ENCODE peak calls at places on chromosome 5, in nine cellular contexts. F, X, T, S, B, I, N, Z and V are unnamed samples.

GRCh38 chr5:158634713-158635112 is 465.0 kb downstream of the EBF1 start:
- DNase-seq in F (no peak), X (no peak), T (no peak), S (no peak), B (no peak), I (no peak), N (no peak), Z (no peak), V (no peak)

GRCh38 chr5:69167488-69167845 is 517 bp downstream of the CCNB1 start:
- DNase-seq in F (no peak), X (no peak), T (no peak), S (no peak), B (peak), I (peak), N (peak), Z (no peak), V (no peak)

GRCh38 chr5:77670526-77670925 is 32.0 kb upstream of the OTP start:
- DNase-seq in F (no peak), X (no peak), T (no peak), S (no peak), B (no peak), I (no peak), N (no peak), Z (no peak), V (no peak)

GRCh38 chr5:173668910-173669309 is 52.5 kb upstream of the BOD1 start:
- DNase-seq in F (no peak), X (no peak), T (no peak), S (no peak), B (no peak), I (no peak), N (no peak), Z (no peak), V (no peak)

GRCh38 chr5:86232246-86232645 is 385.5 kb upstream of the COX7C start:
- DNase-seq in F (no peak), X (no peak), T (no peak), S (no peak), B (no peak), I (no peak), N (no peak), Z (no peak), V (no peak)

GRCh38 chr5:135372654-135373381 is 26.2 kb downstream of the MACROH2A1 start:
- DNase-seq in F (no peak), X (no peak), T (no peak), S (peak), B (no peak), I (no peak), N (no peak), Z (no peak), V (no peak)

GRCh38 chr5:15366676-15367391 is 133.1 kb upstream of the FBXL7 start:
- DNase-seq in F (no peak), X (peak), T (peak), S (no peak), B (no peak), I (no peak), N (no peak), Z (no peak), V (no peak)

GRCh38 chr5:54876-55569 is 36.9 kb upstream of the PLEKHG4B start:
- DNase-seq in F (no peak), X (no peak), T (no peak), S (no peak), B (no peak), I (no peak), N (no peak), Z (no peak), V (no peak)

GRCh38 chr5:79146352-79146751 is 34.7 kb downstream of the BHMT start:
- DNase-seq in F (no peak), X (peak), T (no peak), S (no peak), B (no peak), I (no peak), N (peak), Z (no peak), V (no peak)

GRCh38 chr5:91118802-91119201 is 264.3 kb downstream of the ARRDC3 start:
- DNase-seq in F (no peak), X (no peak), T (peak), S (no peak), B (no peak), I (no peak), N (no peak), Z (no peak), V (no peak)

GRCh38 chr5:140252470-140253126 is 50.3 kb downstream of the PFDN1 start:
- DNase-seq in F (no peak), X (no peak), T (no peak), S (no peak), B (no peak), I (no peak), N (no peak), Z (no peak), V (no peak)

GRCh38 chr5:178432421-178433272 is 157.5 kb downstream of the COL23A1 start:
- DNase-seq in F (no peak), X (no peak), T (no peak), S (peak), B (no peak), I (no peak), N (no peak), Z (no peak), V (no peak)

GRCh38 chr5:673140-673836 is 19.9 kb downstream of the TPPP start:
- DNase-seq in F (no peak), X (no peak), T (no peak), S (peak), B (no peak), I (peak), N (no peak), Z (no peak), V (peak)

GRCh38 chr5:94968507-94969095 is 316.3 kb downstream of the MCTP1 start:
- DNase-seq in F (peak), X (peak), T (peak), S (no peak), B (peak), I (peak), N (peak), Z (no peak), V (peak)

GRCh38 chr5:41009228-41009627 is 61.9 kb downstream of the MROH2B start:
- DNase-seq in F (peak), X (no peak), T (peak), S (no peak), B (no peak), I (peak), N (no peak), Z (no peak), V (peak)

GRCh38 chr5:67354051-67354450 is 157.5 kb upstream of the CD180 start:
- DNase-seq in F (no peak), X (no peak), T (no peak), S (no peak), B (no peak), I (no peak), N (no peak), Z (no peak), V (no peak)

GRCh38 chr5:179404321-179405053 is 59.2 kb upstream of the ADAMTS2 start:
- DNase-seq in F (no peak), X (no peak), T (no peak), S (no peak), B (no peak), I (peak), N (peak), Z (no peak), V (no peak)

GRCh38 chr5:54807421-54807820 is 178.0 kb downstream of the ESM1 start:
- DNase-seq in F (no peak), X (peak), T (peak), S (no peak), B (no peak), I (no peak), N (peak), Z (no peak), V (no peak)

GRCh38 chr5:78765756-78766411 is 117.3 kb upstream of the LHFPL2 start:
- DNase-seq in F (no peak), X (no peak), T (no peak), S (no peak), B (no peak), I (no peak), N (no peak), Z (no peak), V (no peak)

GRCh38 chr5:97644206-97644605 is 461.2 kb upstream of the RIOK2 start:
- DNase-seq in F (no peak), X (no peak), T (no peak), S (no peak), B (no peak), I (no peak), N (no peak), Z (no peak), V (no peak)

GRCh38 chr5:143495823-143496275 is 92.4 kb upstream of the NR3C1 start:
- DNase-seq in F (peak), X (peak), T (peak), S (no peak), B (no peak), I (no peak), N (peak), Z (no peak), V (no peak)

GRCh38 chr5:169097897-169098296 is 203.0 kb downstream of the SLIT3 start:
- DNase-seq in F (no peak), X (no peak), T (no peak), S (no peak), B (no peak), I (no peak), N (no peak), Z (no peak), V (no peak)

GRCh38 chr5:169095976-169096375 is 205.0 kb downstream of the SLIT3 start:
- DNase-seq in F (no peak), X (peak), T (no peak), S (no peak), B (no peak), I (no peak), N (no peak), Z (no peak), V (no peak)

GRCh38 chr5:169098331-169099121 is 202.4 kb downstream of the SLIT3 start:
- DNase-seq in F (no peak), X (no peak), T (no peak), S (no peak), B (no peak), I (no peak), N (no peak), Z (no peak), V (no peak)

GRCh38 chr5:169095410-169095772 is 205.5 kb downstream of the SLIT3 start:
- DNase-seq in F (no peak), X (no peak), T (no peak), S (no peak), B (peak), I (no peak), N (no peak), Z (no peak), V (no peak)

GRCh38 chr5:169097374-169097831 is 203.5 kb downstream of the SLIT3 start:
- DNase-seq in F (no peak), X (peak), T (no peak), S (no peak), B (no peak), I (no peak), N (no peak), Z (no peak), V (no peak)
- TF ChIP-seq CTCF in F (no peak), X (no peak), T (no peak), S (no peak), B (no peak), I (no peak), N (no peak), Z (no peak), V (no peak)

GRCh38 chr5:89120719-89121118 is 237.7 kb upstream of the MEF2C start:
- DNase-seq in F (peak), X (no peak), T (no peak), S (no peak), B (no peak), I (no peak), N (peak), Z (no peak), V (no peak)
- H3K4me3 ChIP-seq in F (no peak), X (no peak), T (no peak), S (no peak), B (no peak), I (no peak), N (no peak), Z (no peak), V (no peak)

DNA sequence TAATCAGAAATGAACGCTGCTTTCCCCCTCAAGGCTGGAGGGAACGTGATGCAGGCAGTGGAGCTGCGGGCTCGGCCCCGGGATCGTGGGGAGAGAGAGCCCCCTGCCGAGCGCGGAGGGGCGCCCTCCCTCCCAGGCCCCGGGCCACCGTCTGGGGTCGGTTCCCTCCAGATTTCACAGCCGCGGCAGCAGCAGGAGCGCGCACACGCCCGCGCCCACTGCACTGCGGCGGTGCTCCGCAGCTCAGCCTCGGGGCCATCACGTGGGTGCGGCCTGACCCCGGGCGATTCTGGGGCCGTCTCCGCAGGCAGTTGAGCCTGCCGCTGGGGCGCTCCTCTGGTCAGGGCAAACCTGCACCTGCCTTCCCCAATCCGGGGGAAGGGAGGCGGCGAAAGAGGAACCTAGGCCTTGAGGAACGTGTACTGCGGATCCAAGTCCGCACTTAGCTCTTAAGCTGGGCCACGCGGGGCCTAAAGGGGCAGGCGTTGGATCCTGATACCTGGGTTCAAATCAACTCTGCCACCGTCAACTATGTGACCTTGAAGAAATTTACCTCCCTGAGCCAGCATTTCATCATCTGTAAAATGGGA is 9.4 kb upstream of the DELE1 start:
- DNase-seq in F (peak), X (no peak), T (no peak), S (peak), B (peak), I (peak), N (no peak), Z (peak), V (peak)
- TF ChIP-seq CTCF in F (no peak), X (no peak), T (peak), S (peak), B (peak), I (no peak), N (peak), Z (peak), V (peak)

DNA sequence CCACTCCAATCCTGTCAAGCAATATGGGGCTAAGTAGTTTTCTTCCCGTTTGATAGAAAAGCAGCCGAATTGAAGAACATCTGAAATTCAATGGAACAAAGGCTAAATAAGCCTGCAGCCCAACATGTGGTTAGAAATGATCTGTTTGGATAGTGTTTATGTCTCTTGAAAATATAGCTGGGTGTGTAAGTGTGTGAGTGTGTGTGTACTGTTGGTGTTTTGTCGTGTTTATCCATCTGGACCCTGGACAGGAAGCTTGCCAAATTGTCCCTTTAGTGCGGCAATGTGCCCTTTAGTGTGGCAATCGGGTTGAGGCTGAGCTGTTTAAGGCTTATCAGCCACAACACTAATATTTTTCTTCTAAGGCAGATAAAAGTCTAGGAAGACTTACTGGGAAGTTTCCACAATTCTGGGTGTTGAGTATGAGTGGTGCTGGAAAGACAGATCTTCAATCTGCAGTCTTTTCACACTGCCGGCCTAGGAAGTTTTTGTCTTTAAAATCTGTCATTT is 180.2 kb downstream of the YTHDC2 start:
- DNase-seq in F (no peak), X (no peak), T (no peak), S (no peak), B (no peak), I (no peak), N (peak), Z (no peak), V (no peak)
- H3K4me3 ChIP-seq in F (no peak), X (no peak), T (no peak), S (no peak), B (no peak), I (no peak), N (no peak), Z (no peak), V (no peak)

GRCh38 chr5:30401479-30402058 is 791.9 kb upstream of the CDH6 start:
- DNase-seq in F (no peak), X (peak), T (peak), S (no peak), B (no peak), I (peak), N (peak), Z (no peak), V (peak)
- TF ChIP-seq CTCF in F (peak), X (peak), T (peak), S (no peak), B (no peak), I (peak), N (peak), Z (peak), V (peak)

DNA sequence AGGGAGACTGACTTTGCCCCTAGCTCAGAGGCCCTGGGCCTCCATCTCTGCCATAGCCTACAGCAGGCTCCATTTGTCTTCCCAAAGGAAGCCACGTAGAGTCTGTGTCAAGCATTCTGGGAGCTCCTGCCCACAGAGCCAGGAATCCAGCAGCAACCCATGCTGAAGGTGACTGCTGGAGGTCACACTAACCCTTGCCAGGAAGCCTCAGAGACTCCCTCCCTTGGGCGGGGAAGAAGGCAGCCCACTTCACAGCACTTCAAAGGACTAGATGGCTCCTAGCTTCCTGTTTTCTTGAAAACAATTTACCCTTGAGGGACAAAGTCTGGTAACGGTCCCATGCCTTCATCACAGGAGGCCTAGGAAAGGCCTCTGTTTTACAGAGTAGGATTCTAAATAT is 1.7 kb downstream of the CKMT2 start:
- DNase-seq in F (no peak), X (no peak), T (no peak), S (no peak), B (no peak), I (no peak), N (no peak), Z (peak), V (no peak)
- H3K4me3 ChIP-seq in F (no peak), X (no peak), T (no peak), S (no peak), B (no peak), I (no peak), N (no peak), Z (peak), V (no peak)

GRCh38 chr5:103258957-103259704 is 568 bp downstream of the MACIR start:
- DNase-seq in F (peak), X (peak), T (peak), S (peak), B (peak), I (peak), N (peak), Z (peak), V (peak)
- TF ChIP-seq CTCF in F (no peak), X (no peak), T (no peak), S (no peak), B (peak), I (no peak), N (no peak), Z (no peak), V (no peak)

GRCh38 chr5:149939572-149939971 is 5.0 kb downstream of the PDE6A start:
- DNase-seq in F (no peak), X (no peak), T (peak), S (no peak), B (no peak), I (no peak), N (no peak), Z (no peak), V (no peak)
- H3K4me3 ChIP-seq in F (no peak), X (no peak), T (no peak), S (no peak), B (no peak), I (no peak), N (no peak), Z (no peak), V (no peak)

DNA sequence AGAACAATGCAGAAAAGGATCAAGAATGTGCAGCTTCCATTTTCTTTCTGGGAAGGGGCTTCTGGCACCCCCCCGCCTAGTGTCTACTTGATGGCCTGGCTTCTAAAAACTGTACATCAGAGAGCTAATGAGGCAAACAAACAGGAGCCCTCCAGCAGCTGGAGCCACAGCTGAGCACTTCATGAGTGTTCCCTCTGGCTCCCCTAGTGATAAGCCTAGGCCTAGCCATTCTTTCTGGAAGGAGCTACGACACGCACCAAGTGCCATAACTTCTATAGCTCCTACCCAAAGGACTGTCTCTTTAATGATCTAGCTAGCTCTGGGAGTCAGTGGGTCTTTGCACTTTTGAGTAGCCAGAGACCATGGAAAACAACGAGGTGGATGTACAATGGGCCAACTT is 66.1 kb downstream of the DNAH5 start:
- DNase-seq in F (no peak), X (no peak), T (no peak), S (no peak), B (no peak), I (no peak), N (no peak), Z (no peak), V (no peak)
- TF ChIP-seq CTCF in F (no peak), X (no peak), T (no peak), S (no peak), B (no peak), I (no peak), N (no peak), Z (no peak), V (peak)

GRCh38 chr5:174750720-174751119 is 26.3 kb downstream of the MSX2 start:
- DNase-seq in F (no peak), X (peak), T (peak), S (no peak), B (no peak), I (no peak), N (peak), Z (no peak), V (no peak)
- H3K4me3 ChIP-seq in F (no peak), X (peak), T (peak), S (peak), B (no peak), I (peak), N (no peak), Z (peak), V (peak)